ENCODE peak calls at places on chromosome 7, in six cellular contexts. C is gastrocnemius medialis; S is CD8-positive, alpha-beta T cell; I is astrocyte of the cerebellum; D is choroid plexus epithelial cell; U is transverse colon. W is an unnamed sample.

GRCh38 chr7:66092654-66093053 is 17.0 kb downstream of the ASL start:
- DNase-seq in D (no peak), U (no peak), S (no peak), I (no peak), C (no peak), W (no peak)

GRCh38 chr7:47361746-47362215 is 220.1 kb downstream of the TNS3 start:
- DNase-seq in I (peak; percentile 94), C (no peak), U (peak; percentile 5), S (no peak), D (peak; percentile 87), W (peak; percentile 75)

GRCh38 chr7:28811003-28811402 is 147.1 kb downstream of the TRIL start:
- DNase-seq in C (no peak), U (no peak), D (no peak), I (no peak), S (no peak), W (no peak)

GRCh38 chr7:43083091-43083490 is 29.4 kb upstream of the HECW1 start:
- DNase-seq in I (peak; percentile 41), S (no peak), D (peak; percentile 70), C (no peak), U (no peak), W (no peak)

GRCh38 chr7:80047856-80048459 is 86.7 kb upstream of the GNAI1 start:
- DNase-seq in S (no peak), D (peak; percentile 30), I (no peak), U (no peak), C (no peak), W (peak; percentile 25)

GRCh38 chr7:151060416-151061234 is 1.2 kb downstream of the SLC4A2 start:
- DNase-seq in U (peak; percentile 58), I (no peak), S (no peak), C (no peak), D (peak; percentile 44), W (peak; percentile 33)

GRCh38 chr7:125059861-125060456 is 130.3 kb upstream of the POT1 start:
- DNase-seq in I (peak; percentile 8), D (peak; percentile 36), C (no peak), U (no peak), S (no peak), W (peak; percentile 8)

GRCh38 chr7:35463751-35464150 is 209.9 kb upstream of the TBX20 start:
- DNase-seq in I (no peak), S (no peak), C (no peak), D (no peak), U (no peak), W (no peak)

GRCh38 chr7:27999829-28000228 is 180.8 kb downstream of the JAZF1 start:
- DNase-seq in I (no peak), U (no peak), D (no peak), S (no peak), C (no peak), W (no peak)

GRCh38 chr7:19248681-19249080 is 103.5 kb upstream of the FERD3L start:
- DNase-seq in U (no peak), I (no peak), D (peak; percentile 77), C (no peak), S (no peak), W (peak; percentile 36)

GRCh38 chr7:45922810-45923209 is 1.7 kb upstream of the IGFBP3 start:
- DNase-seq in C (no peak), S (no peak), U (no peak), D (no peak), I (no peak), W (no peak)

GRCh38 chr7:106773228-106773627 is 91.9 kb upstream of the PIK3CG start:
- DNase-seq in D (no peak), S (no peak), C (no peak), U (no peak), I (no peak), W (no peak)

GRCh38 chr7:135147341-135147898 is 452 bp upstream of the TMEM140 start:
- DNase-seq in S (no peak), U (no peak), C (no peak), I (no peak), D (peak; percentile 87), W (peak; percentile 72)

GRCh38 chr7:114825423-114825951 is 96.4 kb upstream of the MDFIC start:
- DNase-seq in U (no peak), S (no peak), I (no peak), C (no peak), D (no peak), W (no peak)

GRCh38 chr7:70607281-70607680 is 524.7 kb upstream of the GALNT17 start:
- DNase-seq in C (no peak), S (no peak), I (no peak), U (no peak), D (no peak), W (no peak)

GRCh38 chr7:37942934-37943610 is 22.6 kb downstream of the EPDR1 start:
- DNase-seq in C (peak; percentile 60), U (peak; percentile 86), I (peak; percentile 68), S (no peak), D (peak; percentile 71), W (peak; percentile 12)

GRCh38 chr7:144027070-144027469 is 21.7 kb upstream of the OR2A5 start:
- DNase-seq in C (no peak), D (peak; percentile 78), I (peak; percentile 35), S (no peak), U (no peak), W (peak; percentile 57)

GRCh38 chr7:40604601-40605438 is 470.0 kb downstream of the SUGCT start:
- DNase-seq in U (peak; percentile 22), C (no peak), S (no peak), I (peak; percentile 27), D (peak; percentile 84), W (peak; percentile 55)

GRCh38 chr7:140625908-140626868 is 14.4 kb downstream of the DENND2A start:
- DNase-seq in C (peak; percentile 67), D (peak; percentile 97), I (peak; percentile 99), S (no peak), U (peak; percentile 74), W (peak; percentile 93)

GRCh38 chr7:158487546-158488224 is 99.9 kb downstream of the PTPRN2 start:
- DNase-seq in S (no peak), C (no peak), D (no peak), I (no peak), U (no peak), W (no peak)

GRCh38 chr7:154505362-154505761 is 453.2 kb downstream of the DPP6 start:
- DNase-seq in D (no peak), U (no peak), C (no peak), S (no peak), I (no peak), W (no peak)

GRCh38 chr7:7557252-7557651 is 9.4 kb upstream of the MIOS start:
- DNase-seq in U (no peak), S (no peak), I (no peak), D (no peak), C (no peak), W (no peak)

GRCh38 chr7:32227746-32228145 is 157.5 kb upstream of the PDE1C start:
- DNase-seq in C (no peak), S (no peak), U (no peak), D (no peak), I (no peak), W (no peak)

GRCh38 chr7:128811631-128812430 is 18.4 kb upstream of the FLNC start:
- DNase-seq in I (no peak), U (no peak), C (no peak), D (no peak), S (no peak), W (no peak)

GRCh38 chr7:26070290-26070689 is 81.7 kb upstream of the NFE2L3 start:
- DNase-seq in S (no peak), U (no peak), I (no peak), D (no peak), C (no peak), W (no peak)

GRCh38 chr7:54964136-54964535 is 54.7 kb upstream of the EGFR start:
- DNase-seq in C (no peak), S (no peak), U (no peak), D (no peak), I (no peak), W (no peak)

GRCh38 chr7:54956865-54957264 is 62.0 kb upstream of the EGFR start:
- DNase-seq in U (no peak), D (no peak), I (no peak), C (no peak), S (no peak), W (no peak)

GRCh38 chr7:54960517-54960916 is 58.3 kb upstream of the EGFR start:
- DNase-seq in U (no peak), D (peak; percentile 16), S (no peak), I (no peak), C (no peak), W (no peak)

GRCh38 chr7:54963155-54963554 is 55.7 kb upstream of the EGFR start:
- DNase-seq in U (no peak), D (no peak), I (no peak), S (no peak), C (no peak), W (no peak)

DNA sequence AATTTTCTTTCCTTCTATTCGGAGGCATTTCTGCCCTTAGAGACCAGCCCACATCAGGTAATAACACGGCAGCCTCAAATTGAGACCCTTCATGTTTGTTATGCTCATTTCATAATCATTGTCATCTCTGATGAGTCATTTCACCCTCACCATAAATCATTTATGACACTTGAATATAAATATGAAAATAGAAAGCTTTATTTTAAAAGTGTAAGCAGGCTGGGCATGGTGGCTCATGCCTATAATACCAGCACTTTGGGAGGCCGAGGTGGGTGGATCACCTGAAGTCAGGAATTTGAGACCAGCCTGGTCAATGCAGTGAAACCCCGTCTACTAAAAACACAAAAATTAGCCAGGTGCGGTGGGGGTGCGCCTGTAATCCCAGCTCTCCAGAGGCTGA is 57.4 kb upstream of the EGFR start:
- DNase-seq in S (no peak), U (no peak), I (no peak), D (no peak), C (no peak), W (peak; percentile 14)
- H3K4me3 ChIP-seq in S (no peak overlapping the region), U (no peak overlapping the region), I (no peak overlapping the region), D (no peak overlapping the region), C (no peak overlapping the region), W (no peak overlapping the region)

GRCh38 chr7:30276203-30276900 is 8.0 kb upstream of the ZNRF2 start:
- DNase-seq in I (peak; percentile 51), S (peak; percentile 42), D (peak; percentile 85), U (peak; percentile 57), C (peak; percentile 11), W (peak; percentile 63)
- TF ChIP-seq CTCF in I (peak; percentile 90), S (peak; percentile 69), D (peak; percentile 93), U (peak; percentile 58), C (peak; percentile 18), W (peak; percentile 76)

GRCh38 chr7:64807731-64808365 is 13.6 kb downstream of the ZNF138 start:
- DNase-seq in I (no peak), U (no peak), D (peak; percentile 45), S (no peak), C (no peak), W (no peak)

DNA sequence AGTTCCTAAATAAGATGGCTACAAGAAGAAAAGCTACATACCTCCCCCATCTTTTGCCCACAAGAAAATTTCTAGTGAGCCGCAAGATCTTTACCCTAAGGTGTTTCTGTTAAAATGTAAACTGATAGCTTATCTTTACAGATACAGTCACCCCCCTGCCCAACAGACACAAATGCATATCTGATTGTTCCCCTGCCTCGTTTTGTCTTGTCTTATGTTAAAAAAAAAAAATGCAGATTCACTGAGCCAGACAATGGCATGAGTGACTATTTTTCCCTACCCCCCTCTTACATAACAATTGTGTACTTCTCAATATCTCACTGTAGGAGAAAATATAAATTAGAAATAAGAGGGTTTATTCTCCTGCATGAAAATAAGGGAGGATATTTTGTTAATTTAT is 8.5 kb downstream of the ZNF138 start:
- DNase-seq in D (no peak), C (no peak), S (no peak), I (no peak), U (no peak), W (no peak)
- H3K4me3 ChIP-seq in D (no peak overlapping the region), C (no peak overlapping the region), S (no peak overlapping the region), I (no peak overlapping the region), U (no peak overlapping the region), W (no peak overlapping the region)

GRCh38 chr7:104643587-104644217 is 315.3 kb downstream of the LHFPL3 start:
- DNase-seq in S (no peak), U (no peak), I (no peak), D (peak; percentile 7), C (no peak), W (peak; percentile 13)
- TF ChIP-seq CTCF in S (no peak), U (peak; percentile 24), I (peak; percentile 79), D (peak; percentile 57), C (no peak), W (peak; percentile 46)

W was measured in fibroblast of villous mesenchyme.